ENCODE peak calls at places on chromosomes 1 and 21, in five cellular contexts. F, G, S, K and N are unnamed samples.

GRCh38 chr1:176545034-176545639 is 82.2 kb downstream of the PAPPA2 start:
- DNase-seq in F (no peak), G (no peak), S (no peak), K (no peak), N (no peak)

GRCh38 chr1:35220976-35221375 is 28.0 kb upstream of the SFPQ start:
- DNase-seq in F (no peak), G (peak), S (peak), K (no peak), N (no peak)

GRCh38 chr1:216554934-216555333 is 131.7 kb upstream of the USH2A start:
- DNase-seq in F (no peak), G (no peak), S (no peak), K (no peak), N (no peak)

GRCh38 chr1:203860396-203860951 is 925 bp upstream of the SNRPE start:
- DNase-seq in F (peak), G (no peak), S (peak), K (no peak), N (peak)

GRCh38 chr1:4512622-4513021 is 141.8 kb upstream of the AJAP1 start:
- DNase-seq in F (no peak), G (no peak), S (no peak), K (no peak), N (no peak)

GRCh38 chr1:20194770-20195463 is 8.6 kb upstream of the PLA2G2C start:
- DNase-seq in F (peak), G (peak), S (peak), K (no peak), N (no peak)

GRCh38 chr1:3922201-3922725 is 22.2 kb upstream of the C1orf174 start:
- DNase-seq in F (no peak), G (no peak), S (no peak), K (no peak), N (no peak)

GRCh38 chr1:16163882-16164820 is 8.3 kb upstream of the EPHA2 start:
- DNase-seq in F (peak), G (no peak), S (peak), K (no peak), N (no peak)

GRCh38 chr1:92808353-92808752 is 23.4 kb upstream of the EVI5 start:
- DNase-seq in F (peak), G (no peak), S (peak), K (no peak), N (no peak)

GRCh38 chr1:92805216-92805615 is 20.3 kb upstream of the EVI5 start:
- DNase-seq in F (no peak), G (no peak), S (no peak), K (no peak), N (no peak)

GRCh38 chr1:92804721-92805169 is 19.8 kb upstream of the EVI5 start:
- DNase-seq in F (peak), G (no peak), S (peak), K (no peak), N (peak)

GRCh38 chr1:92797961-92798360 is 13.1 kb upstream of the EVI5 start:
- DNase-seq in F (peak), G (no peak), S (peak), K (no peak), N (no peak)

DNA sequence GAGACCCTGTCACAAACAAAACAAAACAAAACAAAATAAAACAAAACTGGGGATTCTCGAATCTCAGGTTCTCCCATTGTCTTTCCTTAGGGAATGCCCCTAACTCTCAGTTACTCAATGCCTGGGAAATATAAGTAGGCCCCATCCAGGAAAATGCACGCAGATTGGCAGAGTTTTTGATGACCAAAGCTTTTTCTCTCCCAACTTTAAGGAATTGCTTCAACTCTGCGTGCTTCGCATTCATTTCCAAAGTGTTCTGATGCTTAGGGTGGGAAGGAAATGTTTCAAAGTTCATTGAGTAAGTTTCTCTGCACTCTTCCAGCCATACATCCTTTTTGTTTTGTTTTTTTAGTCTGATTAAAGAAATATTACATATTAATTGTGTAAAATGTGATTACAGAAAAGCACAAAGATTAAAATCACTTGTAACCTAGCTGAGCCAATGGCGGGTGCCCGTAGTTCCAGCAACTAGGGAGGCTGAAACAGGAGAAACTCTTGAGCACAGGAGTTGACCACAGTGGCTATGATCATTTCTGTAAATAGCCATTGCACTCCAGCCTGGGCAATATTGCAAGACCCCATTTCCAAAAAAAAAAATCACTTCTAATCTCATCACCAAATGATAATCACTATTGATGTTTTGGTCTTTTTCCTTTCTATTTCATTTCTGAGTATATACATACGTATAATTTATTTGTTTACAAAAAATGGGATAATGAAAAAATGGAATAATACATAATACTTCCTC is 18.4 kb upstream of the EVI5 start:
- DNase-seq in F (no peak), G (no peak), S (peak), K (no peak), N (no peak)
- TF ChIP-seq CTCF in F (no peak), G (no peak), S (no peak), K (no peak), N (no peak)

GRCh38 chr1:219541946-219542345 is 71.0 kb downstream of the ZC3H11B start:
- DNase-seq in F (no peak), G (no peak), S (no peak), K (no peak), N (no peak)
- H3K4me3 ChIP-seq in F (no peak), G (no peak), S (no peak), K (no peak), N (no peak)

DNA sequence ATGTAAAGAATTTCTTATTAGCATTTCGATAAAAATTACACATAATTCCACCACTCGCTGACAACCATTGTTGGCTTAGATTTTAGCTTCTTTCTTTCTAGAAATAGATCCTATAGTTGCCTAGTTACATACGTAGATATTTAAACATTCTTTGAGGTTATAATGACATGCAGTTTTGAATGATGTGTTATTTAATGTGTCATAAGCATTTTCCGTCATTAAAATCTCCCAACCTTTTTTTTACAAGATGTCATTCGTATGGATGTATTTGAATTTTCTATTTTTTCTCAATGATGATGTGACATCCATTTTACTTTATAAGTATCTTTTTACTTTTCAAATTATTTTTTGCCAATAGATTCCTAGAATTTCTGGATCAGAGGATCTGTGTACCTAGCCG is 44.7 kb downstream of the SLC37A1 start:
- DNase-seq in F (no peak), G (no peak), S (no peak), K (no peak), N (no peak)
- TF ChIP-seq CTCF in F (no peak), G (no peak), S (no peak), K (no peak), N (no peak)

GRCh38 chr1:9655127-9655723 is 3.7 kb downstream of the PIK3CD start:
- DNase-seq in F (no peak), G (peak), S (no peak), K (peak), N (no peak)
- H3K4me3 ChIP-seq in F (no peak), G (peak), S (no peak), K (peak), N (no peak)

GRCh38 chr1:71792264-71792663 is 490.1 kb downstream of the NEGR1 start:
- DNase-seq in F (no peak), G (peak), S (no peak), K (no peak), N (no peak)

GRCh38 chr1:71796044-71796443 is 486.3 kb downstream of the NEGR1 start:
- DNase-seq in F (peak), G (no peak), S (no peak), K (no peak), N (no peak)
- TF ChIP-seq CTCF in F (no peak), G (no peak), S (no peak), K (no peak), N (peak)

DNA sequence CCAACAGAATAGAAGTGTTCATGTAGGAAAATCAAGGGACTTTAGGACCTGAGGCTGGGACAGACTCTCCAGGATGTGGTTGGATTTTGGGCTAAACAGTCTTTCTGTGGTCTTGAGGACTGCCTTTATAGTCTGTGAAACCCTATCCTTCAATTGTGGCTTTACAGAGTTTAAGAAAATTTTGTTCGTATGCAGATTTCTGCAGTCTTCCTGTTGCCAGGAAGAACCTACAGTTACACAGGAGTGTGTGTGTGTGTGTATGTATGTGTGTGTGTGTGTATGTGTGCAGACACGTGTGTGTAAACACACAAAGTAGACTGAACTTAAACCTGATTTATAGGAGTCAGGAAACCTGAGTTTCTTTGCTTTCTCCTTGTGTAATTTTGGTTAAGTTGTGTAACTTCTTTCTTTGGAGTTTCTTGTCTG is 22.8 kb downstream of the NEK7 start:
- DNase-seq in F (peak), G (no peak), S (peak), K (no peak), N (no peak)
- H3K4me3 ChIP-seq in F (no peak), G (no peak), S (no peak), K (no peak), N (no peak)

DNA sequence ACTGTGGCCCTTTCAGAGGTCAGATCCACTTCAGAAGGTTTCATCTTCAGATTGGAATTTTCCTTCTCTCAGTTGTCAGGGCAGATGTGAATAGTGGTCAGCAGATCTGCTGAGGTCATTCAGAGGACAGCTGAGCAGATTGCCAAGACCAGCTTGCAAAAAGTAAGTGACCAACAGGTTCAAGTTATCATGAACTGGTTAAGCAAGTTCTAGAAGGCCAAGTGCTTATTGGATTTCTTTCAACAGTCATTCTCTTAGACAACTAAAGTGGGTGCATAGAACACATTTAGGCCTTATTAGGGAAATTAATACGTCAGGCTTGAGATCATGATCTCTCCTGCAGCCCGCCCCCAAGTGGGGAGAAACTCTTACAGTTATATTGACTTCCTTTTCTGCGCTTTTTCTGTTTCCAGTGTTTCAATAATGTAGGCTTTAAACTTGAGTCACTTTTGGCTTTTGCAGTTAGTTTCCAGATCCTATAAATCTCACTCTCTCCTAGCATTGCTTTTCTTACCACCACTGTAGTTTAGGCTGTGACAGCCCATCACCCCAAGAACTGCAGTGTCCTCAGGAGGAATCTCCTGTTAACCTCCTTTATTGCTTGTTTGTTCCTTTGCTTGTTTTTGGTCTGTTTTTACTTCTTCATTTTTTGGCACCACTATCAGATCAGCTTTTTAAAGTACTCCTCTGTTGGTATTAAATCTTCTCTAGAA is 96.4 kb downstream of the C1orf21 start:
- DNase-seq in F (peak), G (no peak), S (peak), K (no peak), N (no peak)
- TF ChIP-seq CTCF in F (no peak), G (no peak), S (peak), K (peak), N (no peak)